ENCODE peak calls at places on chromosome X, in eight cellular contexts. A is CD8-positive, alpha-beta memory T cell; N is prostate gland; T is mesenchymal stem cell; R is mucosa of descending colon; E is stomach; S is OCI-LY7; V is transverse colon. H is an unnamed sample.

GRCh38 chrX:132470830-132471229 is 18.0 kb downstream of the MBNL3 start:
- DNase-seq in R (no peak), A (no peak), S (no peak), V (no peak), E (no peak), T (no peak), N (no peak), H (no peak)

GRCh38 chrX:68090266-68090665 is 343.0 kb downstream of the OPHN1 start:
- DNase-seq in T (no peak), E (no peak), A (no peak), S (no peak), N (no peak), V (no peak), R (no peak), H (no peak)

GRCh38 chrX:53312946-53313745 is 31.8 kb upstream of the IQSEC2 start:
- DNase-seq in S (peak; percentile 62), R (peak; percentile 66), E (peak; percentile 78), A (peak; percentile 55), T (peak; percentile 60), V (peak; percentile 76), N (peak; percentile 36), H (peak; percentile 39)

GRCh38 chrX:39157796-39158195 is 356.5 kb downstream of the MID1IP1 start:
- DNase-seq in V (no peak), E (no peak), A (no peak), R (no peak), S (no peak), T (peak; percentile 27), N (no peak), H (no peak)

GRCh38 chrX:97820170-97820569 is 936.5 kb downstream of the RPA4 start:
- DNase-seq in A (no peak), R (no peak), E (no peak), V (no peak), S (no peak), N (no peak), T (no peak), H (no peak)

GRCh38 chrX:153909024-153909979 is 4.8 kb downstream of the AVPR2 start:
- DNase-seq in V (no peak), S (no peak), E (no peak), T (no peak), A (no peak), R (no peak), N (no peak), H (peak; percentile 32)

GRCh38 chrX:13028871-13029336 is 15.5 kb downstream of the FAM9C start:
- DNase-seq in N (no peak), R (no peak), V (no peak), S (no peak), E (no peak), T (no peak), A (no peak), H (no peak)

GRCh38 chrX:140712413-140713173 is 3.0 kb downstream of the LINC00632 start:
- DNase-seq in N (peak; percentile 4), R (peak; percentile 27), S (no peak), V (peak; percentile 11), E (peak; percentile 38), T (peak; percentile 96), A (peak; percentile 13), H (peak; percentile 39)

GRCh38 chrX:19743386-19743785 is 144.0 kb downstream of the SH3KBP1 start:
- DNase-seq in V (peak; percentile 17), R (no peak), T (no peak), A (no peak), E (no peak), S (no peak), N (no peak), H (no peak)

GRCh38 chrX:68758671-68759070 is 70.2 kb upstream of the EFNB1 start:
- DNase-seq in N (no peak), T (no peak), A (no peak), E (no peak), R (no peak), V (no peak), S (no peak), H (no peak)

GRCh38 chrX:48090123-48090522 is 18.7 kb upstream of the ZNF630 start:
- DNase-seq in N (no peak), A (no peak), T (no peak), R (no peak), S (no peak), V (no peak), E (no peak), H (no peak)

GRCh38 chrX:46601283-46601682 is 27.7 kb downstream of the CHST7 start:
- DNase-seq in N (no peak), A (no peak), E (no peak), V (no peak), R (no peak), T (no peak), S (no peak), H (no peak)

GRCh38 chrX:9906919-9907318 is 60.2 kb upstream of the CLDN34 start:
- DNase-seq in E (no peak), T (no peak), A (no peak), S (no peak), R (no peak), V (no peak), N (no peak), H (no peak)

GRCh38 chrX:1466971-1467561 is 14.4 kb upstream of the ASMTL start:
- DNase-seq in V (peak; percentile 69), E (peak; percentile 38), S (peak; percentile 90), R (no peak), N (no peak), A (peak; percentile 57), T (no peak), H (no peak)

GRCh38 chrX:117910216-117910615 is 206.4 kb downstream of the KLHL13 start:
- DNase-seq in A (no peak), R (no peak), S (no peak), T (no peak), E (no peak), N (no peak), V (no peak), H (no peak)

GRCh38 chrX:121754301-121754700 is 706.9 kb downstream of the GLUD2 start:
- DNase-seq in N (no peak), T (no peak), A (no peak), E (no peak), S (no peak), V (no peak), R (no peak), H (no peak)

GRCh38 chrX:1453951-1454785 is 1.5 kb upstream of the ASMTL start:
- DNase-seq in S (peak; percentile 91), T (peak; percentile 82), E (peak; percentile 88), N (peak; percentile 80), A (peak; percentile 90), R (peak; percentile 95), V (peak; percentile 91), H (peak; percentile 84)

GRCh38 chrX:17414839-17415238 is 39.8 kb downstream of the NHS start:
- DNase-seq in T (no peak), N (no peak), R (peak; percentile 41), A (no peak), E (peak; percentile 50), S (no peak), V (peak; percentile 22), H (peak; percentile 17)

GRCh38 chrX:17411189-17411588 is 36.2 kb downstream of the NHS start:
- DNase-seq in A (no peak), T (no peak), R (no peak), N (no peak), E (no peak), V (no peak), S (no peak), H (no peak)

GRCh38 chrX:17414057-17414658 is 39.2 kb downstream of the NHS start:
- DNase-seq in T (no peak), R (no peak), S (no peak), N (peak; percentile 4), E (no peak), V (no peak), A (no peak), H (no peak)

GRCh38 chrX:17413228-17413627 is 38.2 kb downstream of the NHS start:
- DNase-seq in T (peak; percentile 50), S (no peak), V (no peak), N (no peak), A (no peak), R (no peak), E (no peak), H (no peak)

GRCh38 chrX:17412692-17413091 is 37.7 kb downstream of the NHS start:
- DNase-seq in V (no peak), E (no peak), A (no peak), S (no peak), R (no peak), N (no peak), T (peak; percentile 14), H (no peak)
- H3K4me1 ChIP-seq in V (no peaks in the 10 kb centered on the region), E (peaks cover 42% of the 10 kb centered on the region), A (no peaks in the 10 kb centered on the region), S (no peaks in the 10 kb centered on the region), R (no peaks in the 10 kb centered on the region), N (no peaks in the 10 kb centered on the region), T (peaks cover 10% of the 10 kb centered on the region), H (no peaks in the 10 kb centered on the region)

DNA sequence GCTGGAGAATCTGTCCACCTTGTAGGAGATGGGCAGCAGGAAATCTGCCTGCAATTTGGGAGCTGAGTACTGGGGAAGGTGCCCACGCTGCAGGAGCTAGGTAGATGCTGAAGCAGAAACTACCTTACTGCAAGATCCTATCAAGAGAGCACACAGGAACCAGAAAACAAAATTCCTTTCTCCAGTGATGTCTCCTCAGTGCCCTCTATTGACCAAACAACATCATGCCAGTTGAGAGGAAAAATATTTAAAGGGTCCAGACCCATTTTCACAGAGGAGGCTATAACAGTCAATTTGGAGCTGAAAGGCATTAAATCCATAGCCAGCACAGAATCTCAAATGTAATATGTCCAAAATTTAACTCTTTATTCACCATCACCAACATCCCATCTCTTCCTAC is 406.8 kb downstream of the SLITRK2 start:
- DNase-seq in T (no peak), E (no peak), A (no peak), N (no peak), S (no peak), R (no peak), V (no peak), H (no peak)
- H3K4me3 ChIP-seq in T (no peak overlapping the region), E (no peak overlapping the region), A (no peak overlapping the region), N (no peak overlapping the region), S (no peak overlapping the region), R (no peak overlapping the region), V (no peak overlapping the region), H (no peak overlapping the region)

GRCh38 chrX:261858-262390 is 19.3 kb upstream of the PLCXD1 start:
- DNase-seq in E (no peak), T (peak; percentile 45), S (no peak), N (no peak), A (no peak), V (no peak), R (peak; percentile 9), H (no peak)
- H3K4me1 ChIP-seq in E (peaks cover 23% of the 10 kb centered on the region), T (peaks cover 4% of the 10 kb centered on the region), S (no peaks in the 10 kb centered on the region), N (no peaks in the 10 kb centered on the region), A (no peaks in the 10 kb centered on the region), V (peaks cover 7% of the 10 kb centered on the region), R (peaks cover 8% of the 10 kb centered on the region), H (peaks cover 15% of the 10 kb centered on the region)

GRCh38 chrX:131262200-131262599 is 26.9 kb downstream of the IGSF1 start:
- DNase-seq in N (no peak), T (no peak), A (no peak), V (no peak), R (no peak), E (no peak), S (no peak), H (no peak)

GRCh38 chrX:131264053-131264452 is 25.1 kb downstream of the IGSF1 start:
- DNase-seq in N (no peak), S (no peak), E (no peak), V (no peak), R (no peak), T (no peak), A (no peak), H (no peak)

GRCh38 chrX:131262738-131263679 is 26.1 kb downstream of the IGSF1 start:
- DNase-seq in E (no peak), V (peak; percentile 15), R (peak; percentile 19), S (peak; percentile 0), T (no peak), N (no peak), A (no peak), H (no peak)

GRCh38 chrX:131270085-131270484 is 19.0 kb downstream of the IGSF1 start:
- DNase-seq in E (no peak), T (no peak), A (no peak), V (no peak), N (no peak), R (no peak), S (no peak), H (no peak)

GRCh38 chrX:131264665-131265064 is 24.4 kb downstream of the IGSF1 start:
- DNase-seq in E (no peak), V (no peak), A (no peak), S (no peak), T (no peak), R (no peak), N (no peak), H (no peak)
- H3K4me3 ChIP-seq in E (no peak overlapping the region), V (no peak overlapping the region), A (no peak overlapping the region), S (no peak overlapping the region), T (no peak overlapping the region), R (no peak overlapping the region), N (no peak overlapping the region), H (no peak overlapping the region)